ENCODE peak calls at places on chromosomes 12 and 14, in five cellular contexts. E is endothelial cell of umbilical vein, P is upper lobe of right lung, W is ascending aorta, X is suprapubic skin. K is an unnamed sample.
A peak's percentile ranks its signal among the peaks of the same experiment; 100 is the strongest.

GRCh38 chr14:98136019-98136418 is 1136.0 kb downstream of the BCL11B start:
- DNase-seq in W (no peak), P (no peak), X (no peak), E (no peak), K (no peak)

GRCh38 chr12:103401421-103401820 is 94.3 kb downstream of the C12orf42 start:
- DNase-seq in P (no peak), X (no peak), E (no peak), W (no peak), K (no peak)

GRCh38 chr12:123250471-123251383 is 17.5 kb downstream of the MTRFR start:
- DNase-seq in E (no peak), W (no peak), P (peak; percentile 85), X (no peak), K (peak; percentile 77)

GRCh38 chr12:126389961-126390360 is 1324.7 kb downstream of the AACS start:
- DNase-seq in W (no peak), P (no peak), X (no peak), E (no peak), K (no peak)

GRCh38 chr14:91361236-91361811 is 56.3 kb downstream of the CCDC88C start:
- DNase-seq in E (no peak), P (peak; percentile 83), W (no peak), X (no peak), K (no peak)

GRCh38 chr12:6950401-6950801 is 755 bp upstream of the PTPN6 start:
- DNase-seq in W (no peak), X (no peak), E (no peak), P (peak; percentile 49), K (no peak)

GRCh38 chr12:51389302-51389999 is 1.8 kb downstream of the GALNT6 start:
- DNase-seq in W (no peak), E (no peak), P (no peak), X (no peak), K (no peak)

GRCh38 chr12:50282581-50283229 is 615 bp downstream of the LIMA1 start:
- DNase-seq in X (no peak), W (no peak), E (peak; percentile 61), P (no peak), K (no peak)

GRCh38 chr12:85310456-85311076 is 30.5 kb downstream of the ALX1 start:
- DNase-seq in W (no peak), X (no peak), E (peak; percentile 43), P (no peak), K (no peak)

GRCh38 chr14:69882086-69882864 is 3.1 kb downstream of the SMOC1 start:
- DNase-seq in W (no peak), P (no peak), X (no peak), E (no peak), K (no peak)

GRCh38 chr14:61508526-61508925 is 186.8 kb upstream of the HIF1A start:
- DNase-seq in P (no peak), E (no peak), X (no peak), W (no peak), K (no peak)

GRCh38 chr12:50411051-50411660 is 10.5 kb downstream of the LARP4 start:
- DNase-seq in X (no peak), W (no peak), P (peak; percentile 82), E (no peak), K (no peak)

GRCh38 chr14:87430810-87431209 is 562.2 kb downstream of the GALC start:
- DNase-seq in X (no peak), W (no peak), E (no peak), P (no peak), K (no peak)

GRCh38 chr12:54716284-54716683 is 68.1 kb upstream of the DCD start:
- DNase-seq in E (no peak), W (no peak), X (no peak), P (no peak), K (no peak)

GRCh38 chr12:104358353-104359003 is 54.9 kb downstream of the EID3 start:
- DNase-seq in W (no peak), P (peak; percentile 77), X (peak; percentile 71), E (peak; percentile 66), K (peak; percentile 38)

GRCh38 chr14:103530390-103530789 is 1.4 kb downstream of the TRMT61A start:
- DNase-seq in P (no peak), W (no peak), X (no peak), E (no peak), K (no peak)

GRCh38 chr14:71136386-71137060 is 229.3 kb downstream of the PCNX1 start:
- DNase-seq in E (no peak), W (no peak), P (no peak), X (no peak), K (no peak)

GRCh38 chr14:75854247-75854799 is 127.5 kb downstream of the TGFB3 start:
- DNase-seq in P (no peak), E (no peak), X (no peak), W (no peak), K (no peak)

GRCh38 chr14:36690301-36691020 is 28.8 kb downstream of the PAX9 start:
- DNase-seq in E (no peak), W (no peak), P (no peak), X (no peak), K (no peak)

GRCh38 chr12:7042847-7043246 is 17.7 kb upstream of the C1S start:
- DNase-seq in E (peak; percentile 43), W (no peak), X (no peak), P (no peak), K (no peak)

GRCh38 chr12:88715673-88716072 is 135.4 kb upstream of the KITLG start:
- DNase-seq in E (peak; percentile 74), X (no peak), P (no peak), W (no peak), K (no peak)

GRCh38 chr12:101696477-101697196 is 803 bp upstream of the CHPT1 start:
- DNase-seq in X (peak; percentile 73), W (no peak), E (no peak), P (peak; percentile 70), K (peak; percentile 12)

GRCh38 chr12:2640709-2641108 is 154.1 kb upstream of the FKBP4 start:
- DNase-seq in P (peak; percentile 64), X (no peak), W (peak; percentile 71), E (peak; percentile 93), K (peak; percentile 21)

GRCh38 chr12:2641209-2641608 is 153.6 kb upstream of the FKBP4 start:
- DNase-seq in E (peak; percentile 78), P (peak; percentile 36), W (no peak), X (no peak), K (no peak)

GRCh38 chr12:2639020-2639298 is 155.8 kb upstream of the FKBP4 start:
- DNase-seq in W (no peak), X (no peak), P (no peak), E (no peak), K (no peak)

GRCh38 chr12:2641761-2642160 is 153.0 kb upstream of the FKBP4 start:
- DNase-seq in X (no peak), P (peak; percentile 22), W (no peak), E (no peak), K (no peak)

DNA sequence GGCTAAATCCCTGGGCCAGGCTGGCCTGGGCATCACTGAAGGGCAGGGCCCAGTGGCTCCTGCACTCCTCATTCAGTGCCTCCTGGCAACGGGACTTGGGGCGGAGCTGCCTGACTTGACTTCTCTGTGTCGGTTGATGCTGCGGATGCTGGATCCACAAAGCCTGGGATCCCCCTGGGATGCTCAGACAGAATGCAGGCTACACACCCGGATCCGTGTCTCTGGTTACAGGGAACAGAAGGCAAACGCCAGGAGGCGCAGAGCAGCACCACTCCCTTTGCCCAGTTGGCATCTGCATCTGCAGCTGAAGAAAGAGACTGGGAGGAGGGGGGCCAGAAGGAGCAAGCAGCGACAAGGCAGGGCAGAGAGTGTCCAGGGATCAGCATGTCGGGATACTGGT is 154.5 kb upstream of the FKBP4 start:
- DNase-seq in E (no peak), W (no peak), X (no peak), P (no peak), K (no peak)
- TF ChIP-seq CTCF in E (peak; percentile 21), W (peak; percentile 48), X (no peak), P (no peak), K (no peak)

GRCh38 chr14:59349154-59349772 is 115.9 kb downstream of the GPR135 start:
- DNase-seq in P (no peak), X (no peak), W (no peak), E (peak; percentile 58), K (no peak)

GRCh38 chr14:59346329-59346728 is 118.9 kb downstream of the GPR135 start:
- DNase-seq in X (no peak), E (no peak), P (no peak), W (no peak), K (no peak)

GRCh38 chr14:59346796-59347510 is 118.2 kb downstream of the GPR135 start:
- DNase-seq in X (no peak), W (no peak), E (no peak), P (no peak), K (no peak)

GRCh38 chr14:59347915-59348314 is 117.3 kb downstream of the GPR135 start:
- DNase-seq in X (no peak), P (no peak), E (no peak), W (no peak), K (no peak)

DNA sequence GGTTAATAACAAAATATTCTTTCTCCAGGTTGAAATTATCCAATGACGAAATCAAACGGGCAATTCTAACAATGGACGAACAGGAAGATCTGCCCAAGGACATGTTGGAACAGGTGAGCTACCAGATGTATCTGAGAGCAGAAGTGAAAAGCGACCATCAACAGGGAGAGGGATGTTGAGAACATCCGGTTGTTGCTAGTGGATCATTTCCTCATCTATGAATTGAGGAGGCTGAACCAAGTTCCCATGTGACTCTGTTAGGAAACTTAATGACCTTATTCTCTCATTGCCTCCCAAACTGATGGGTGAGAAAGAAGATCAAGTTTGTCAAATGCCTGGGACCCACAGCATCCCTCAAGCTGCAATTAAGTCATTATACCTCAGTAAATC is 117.7 kb downstream of the GPR135 start:
- DNase-seq in P (no peak), E (no peak), W (no peak), X (no peak), K (no peak)
- H3K4me1 ChIP-seq in P (peaks cover 12% of the 10 kb centered on the region), E (peaks cover 10% of the 10 kb centered on the region), W (peaks cover 64% of the 10 kb centered on the region), X (peaks cover 10% of the 10 kb centered on the region), K (peaks cover 4% of the 10 kb centered on the region)

GRCh38 chr12:57540998-57541397 is 6.0 kb downstream of the DCTN2 start:
- DNase-seq in W (no peak), E (no peak), P (no peak), X (no peak), K (no peak)
- TF ChIP-seq CTCF in W (no peak), E (no peak), P (no peak), X (no peak), K (no peak)

GRCh38 chr14:68554231-68554630 is 238.6 kb downstream of the ZFP36L1 start:
- DNase-seq in P (no peak), X (no peak), W (no peak), E (no peak), K (no peak)
- H3K4me1 ChIP-seq in P (peaks cover 37% of the 10 kb centered on the region), X (peaks cover 68% of the 10 kb centered on the region), W (peaks cover 34% of the 10 kb centered on the region), E (peaks cover 65% of the 10 kb centered on the region), K (peaks cover 5% of the 10 kb centered on the region)

GRCh38 chr12:107247650-107248049 is 154.3 kb upstream of the CRY1 start:
- DNase-seq in E (no peak), W (no peak), X (no peak), P (no peak), K (no peak)
- TF ChIP-seq CTCF in E (no peak), W (no peak), X (no peak), P (no peak), K (no peak)